ENCODE peak calls at places on chromosomes 4 and X, in six cellular contexts. A is GM23338, W is cardiac muscle cell, M is adrenal gland, Z is kidney epithelial cell, Y is HCT116. X is an unnamed sample.

GRCh38 chr4:120056249-120056648 is 10.4 kb downstream of the MAD2L1 start:
- DNase-seq in A (no peak), W (peak; percentile 48), M (no peak), Z (no peak), Y (no peak), X (no peak)

GRCh38 chrX:19382500-19383145 is 38.9 kb downstream of the PDHA1 start:
- DNase-seq in A (peak; percentile 77), W (peak; percentile 50), M (no peak), Z (no peak), Y (peak; percentile 15), X (peak; percentile 39)

GRCh38 chrX:153941331-153942252 is 2.9 kb downstream of the RENBP start:
- DNase-seq in A (peak; percentile 53), W (no peak), M (no peak), Z (no peak), Y (no peak), X (no peak)

GRCh38 chrX:101232316-101232715 is 12.7 kb downstream of the DRP2 start:
- DNase-seq in A (no peak), W (no peak), M (no peak), Z (no peak), Y (no peak), X (no peak)

GRCh38 chrX:130885996-130886395 is 17.0 kb downstream of the ENOX2 start:
- DNase-seq in A (no peak), W (no peak), M (no peak), Z (no peak), Y (no peak), X (no peak)

GRCh38 chrX:119698835-119699234 is 5.9 kb upstream of the SEPTIN6 start:
- DNase-seq in A (peak; percentile 82), W (peak; percentile 79), M (no peak), Z (no peak), Y (peak; percentile 47), X (no peak)

GRCh38 chr4:25821267-25821666 is 41.5 kb downstream of the SEL1L3 start:
- DNase-seq in A (no peak), W (no peak), M (no peak), Z (no peak), Y (no peak), X (no peak)

GRCh38 chrX:952816-953215 is 259.6 kb downstream of the CRLF2 start:
- DNase-seq in A (no peak), W (no peak), M (no peak), Z (no peak), Y (no peak), X (no peak)

GRCh38 chr4:185112104-185112503 is 31.0 kb upstream of the SLC25A4 start:
- DNase-seq in A (no peak), W (peak; percentile 97), M (peak; percentile 76), Z (peak; percentile 90), Y (peak; percentile 97), X (no peak)

GRCh38 chr4:41369680-41370079 is 113.0 kb downstream of the UCHL1 start:
- DNase-seq in A (no peak), W (peak; percentile 8), M (peak; percentile 61), Z (peak; percentile 39), Y (no peak), X (no peak)

GRCh38 chr4:121139533-121140222 is 24.4 kb downstream of the TNIP3 start:
- DNase-seq in A (no peak), W (peak; percentile 44), M (no peak), Z (no peak), Y (no peak), X (peak; percentile 13)

GRCh38 chr4:8176547-8177399 is 18.2 kb upstream of the ABLIM2 start:
- DNase-seq in A (peak; percentile 76), W (peak; percentile 79), M (no peak), Z (no peak), Y (peak; percentile 19), X (peak; percentile 34)

GRCh38 chr4:74189331-74190043 is 31.6 kb downstream of the MTHFD2L start:
- DNase-seq in A (peak; percentile 76), W (peak; percentile 76), M (no peak), Z (peak; percentile 25), Y (peak; percentile 72), X (no peak)

GRCh38 chr4:52051213-52051614 is at the start of gene SPATA18:
- DNase-seq in A (peak; percentile 12), W (peak; percentile 25), M (peak; percentile 27), Z (no peak), Y (no peak), X (no peak)

GRCh38 chr4:42995343-42995944 is 102.9 kb downstream of the GRXCR1 start:
- DNase-seq in A (peak; percentile 70), W (peak; percentile 43), M (no peak), Z (peak; percentile 2), Y (no peak), X (no peak)

GRCh38 chr4:79297479-79297878 is 28.4 kb downstream of the NAA11 start:
- DNase-seq in A (no peak), W (no peak), M (no peak), Z (no peak), Y (no peak), X (no peak)

GRCh38 chrX:42386681-42387080 is 391.3 kb downstream of the PPP1R2C start:
- DNase-seq in A (no peak), W (no peak), M (no peak), Z (no peak), Y (no peak), X (no peak)

GRCh38 chr4:110900206-110900769 is 277.4 kb upstream of the PITX2 start:
- DNase-seq in A (no peak), W (no peak), M (no peak), Z (no peak), Y (no peak), X (no peak)
- H3K27me3 ChIP-seq in A (no peaks in the 10 kb centered on the region), W (no peaks in the 10 kb centered on the region), M (no peaks in the 10 kb centered on the region), Z (no peaks in the 10 kb centered on the region), Y (no peaks in the 10 kb centered on the region), X (no peaks in the 10 kb centered on the region)

DNA sequence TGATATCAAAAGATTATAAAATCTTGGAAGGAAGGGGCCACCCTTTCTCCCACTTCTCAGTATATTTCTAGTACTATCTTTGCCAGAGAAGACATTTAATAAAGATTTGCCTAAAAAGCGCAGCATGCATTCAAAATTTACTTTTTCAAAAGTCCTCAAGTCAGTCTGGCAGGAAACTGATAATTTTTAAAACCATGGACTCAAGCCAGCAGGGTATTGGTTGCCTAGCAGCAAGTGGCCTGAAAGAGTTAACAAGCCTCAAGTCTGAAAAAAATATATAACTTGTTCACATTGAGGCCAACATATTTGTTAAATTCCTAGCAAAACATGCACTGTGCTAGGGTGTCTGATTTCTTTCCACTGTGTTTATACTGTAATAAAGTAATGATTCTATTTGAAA is 218.4 kb upstream of the FGF13 start:
- DNase-seq in A (no peak), W (no peak), M (no peak), Z (no peak), Y (no peak), X (no peak)
- H3K27me3 ChIP-seq in A (no peaks in the 10 kb centered on the region), W (no peaks in the 10 kb centered on the region), M (peaks cover 8% of the 10 kb centered on the region), Z (no peaks in the 10 kb centered on the region), Y (no peaks in the 10 kb centered on the region), X (no peaks in the 10 kb centered on the region)

DNA sequence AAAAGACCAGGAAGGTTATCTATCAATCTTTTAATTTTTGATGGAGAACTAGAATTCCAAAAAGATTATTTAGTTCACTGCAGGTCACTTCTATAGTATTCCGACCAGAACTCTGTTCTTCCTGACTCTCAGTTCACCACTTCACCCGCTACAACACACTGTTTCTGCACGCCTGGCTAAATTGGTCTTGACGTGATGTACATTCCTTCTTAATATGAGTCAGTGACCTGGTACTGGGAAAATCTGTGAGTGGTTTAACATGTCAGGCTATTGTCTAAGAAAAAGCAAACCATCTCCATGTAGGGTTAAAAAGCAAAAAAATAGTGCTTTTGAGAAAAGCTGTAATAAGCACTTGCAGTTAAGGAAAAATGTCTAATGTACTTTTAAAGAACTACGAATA is 120.4 kb downstream of the NDST3 start:
- DNase-seq in A (no peak), W (no peak), M (no peak), Z (peak; percentile 18), Y (no peak), X (no peak)
- H3K27me3 ChIP-seq in A (no peaks in the 10 kb centered on the region), W (no peaks in the 10 kb centered on the region), M (no peaks in the 10 kb centered on the region), Z (no peaks in the 10 kb centered on the region), Y (no peaks in the 10 kb centered on the region), X (no peaks in the 10 kb centered on the region)

DNA sequence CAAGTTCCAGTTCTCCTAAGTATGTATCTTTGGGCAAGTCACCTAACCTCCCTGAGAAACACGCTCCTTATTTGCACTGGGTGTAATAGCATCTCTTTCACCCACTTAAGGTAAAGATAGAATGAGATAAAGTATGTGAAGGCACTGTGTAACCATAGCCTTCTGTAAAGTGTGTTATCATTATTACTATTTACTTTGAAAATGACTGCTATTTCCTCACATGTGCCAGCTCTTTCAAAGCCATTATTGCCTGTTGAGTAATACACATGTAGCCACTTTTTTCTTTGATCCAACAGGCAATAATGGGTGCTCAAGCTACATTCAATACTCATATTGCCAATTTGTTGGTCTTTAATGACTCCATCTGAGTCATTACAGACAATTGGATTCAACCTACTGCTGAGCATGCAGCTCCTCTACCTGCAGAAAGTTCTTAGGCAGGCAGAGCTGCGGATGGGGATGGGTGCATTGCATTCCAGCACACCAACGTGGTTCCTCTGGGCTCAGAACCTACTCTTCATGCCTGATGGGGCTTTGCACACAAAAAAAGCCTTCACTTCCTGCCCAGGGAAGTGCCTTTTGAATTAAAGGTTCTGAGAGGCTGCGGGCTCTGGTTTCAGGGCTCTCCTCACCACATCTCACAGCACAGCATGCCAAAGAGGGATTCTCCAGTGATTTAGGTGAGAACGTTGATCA is 9.7 kb downstream of the PTCHD1 start:
- DNase-seq in A (peak; percentile 8), W (no peak), M (no peak), Z (no peak), Y (no peak), X (no peak)
- H3K27me3 ChIP-seq in A (no peaks in the 10 kb centered on the region), W (peaks cover 5% of the 10 kb centered on the region), M (peaks cover 20% of the 10 kb centered on the region), Z (no peaks in the 10 kb centered on the region), Y (peaks cover 10% of the 10 kb centered on the region), X (no peaks in the 10 kb centered on the region)

GRCh38 chr4:172897046-172897445 is 271.6 kb upstream of the GALNT7 start:
- DNase-seq in A (no peak), W (no peak), M (no peak), Z (no peak), Y (no peak), X (no peak)

GRCh38 chr4:172898715-172899114 is 269.9 kb upstream of the GALNT7 start:
- DNase-seq in A (no peak), W (no peak), M (no peak), Z (no peak), Y (no peak), X (no peak)

GRCh38 chr4:172900880-172901279 is 267.7 kb upstream of the GALNT7 start:
- DNase-seq in A (no peak), W (no peak), M (no peak), Z (no peak), Y (no peak), X (no peak)

GRCh38 chr4:172895699-172896098 is 272.9 kb upstream of the GALNT7 start:
- DNase-seq in A (no peak), W (no peak), M (no peak), Z (no peak), Y (no peak), X (no peak)

DNA sequence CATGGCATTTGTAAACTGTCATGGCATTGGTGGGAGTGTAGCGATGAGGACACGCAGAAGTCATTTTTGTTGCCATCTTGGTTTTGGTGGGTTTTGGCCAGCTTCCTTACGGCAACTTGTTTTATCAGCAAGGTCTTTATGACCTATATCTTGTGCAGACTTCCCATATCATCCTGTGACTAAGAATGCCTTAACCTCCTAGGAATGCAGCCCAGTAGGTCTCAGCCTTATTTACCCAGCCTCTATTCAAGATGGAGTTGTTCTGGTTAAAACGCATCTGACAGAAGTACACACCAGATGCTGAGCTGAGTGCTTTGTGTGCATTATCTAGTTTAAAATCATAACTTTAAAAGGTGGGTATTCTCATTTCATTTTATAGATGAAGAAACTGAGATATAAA is 268.8 kb upstream of the GALNT7 start:
- DNase-seq in A (no peak), W (no peak), M (no peak), Z (no peak), Y (no peak), X (no peak)
- H3K27me3 ChIP-seq in A (no peaks in the 10 kb centered on the region), W (no peaks in the 10 kb centered on the region), M (no peaks in the 10 kb centered on the region), Z (no peaks in the 10 kb centered on the region), Y (no peaks in the 10 kb centered on the region), X (no peaks in the 10 kb centered on the region)

GRCh38 chrX:70089575-70090297 is 27.5 kb downstream of the OTUD6A start:
- DNase-seq in A (no peak), W (peak; percentile 21), M (no peak), Z (peak; percentile 7), Y (no peak), X (no peak)
- H3K27me3 ChIP-seq in A (no peaks in the 10 kb centered on the region), W (no peaks in the 10 kb centered on the region), M (peaks cover 4% of the 10 kb centered on the region), Z (peaks cover 3% of the 10 kb centered on the region), Y (no peaks in the 10 kb centered on the region), X (no peaks in the 10 kb centered on the region)

X was measured in CD4-positive, alpha-beta T cell.